ENCODE peak calls at places on chromosomes 2 and 18, in nine cellular contexts. C is brain microvascular endothelial cell, N is glutamatergic neuron, W is IMR-90, I is spleen, L is kidney, U is tibial nerve, X is endothelial cell, G is tibial artery. B is an unnamed sample.

GRCh38 chr2:11767779-11768178 is 21.3 kb downstream of the LPIN1 start:
- DNase-seq in X (no peak), I (no peak), N (no peak), U (no peak), L (peak), C (no peak), G (no peak), W (no peak), B (no peak)

GRCh38 chr18:3246636-3247242 is 862 bp upstream of the MYL12A start:
- DNase-seq in L (peak), N (no peak), U (no peak), C (no peak), X (peak), I (peak), W (no peak), G (peak), B (no peak)

GRCh38 chr2:190698895-190699294 is 50.0 kb downstream of the NAB1 start:
- DNase-seq in L (no peak), N (no peak), W (peak), U (no peak), G (no peak), C (no peak), X (peak), I (no peak), B (peak)

GRCh38 chr2:47190188-47190818 is 35.2 kb upstream of the STPG4 start:
- DNase-seq in N (no peak), C (peak), L (no peak), W (peak), I (no peak), G (no peak), U (no peak), X (no peak), B (no peak)

GRCh38 chr2:217712431-217712830 is 290.4 kb downstream of the TNS1 start:
- DNase-seq in W (no peak), G (no peak), C (no peak), X (no peak), I (no peak), U (no peak), N (no peak), L (no peak), B (no peak)

GRCh38 chr18:23609390-23610008 is 23.2 kb upstream of the NPC1 start:
- DNase-seq in U (no peak), C (no peak), N (no peak), L (no peak), X (no peak), W (no peak), I (no peak), G (no peak), B (no peak)

GRCh38 chr2:19505199-19506136 is 147.0 kb upstream of the OSR1 start:
- DNase-seq in L (no peak), N (no peak), C (no peak), I (no peak), U (no peak), X (no peak), G (no peak), W (no peak), B (no peak)

GRCh38 chr2:75920721-75921551 is 210.2 kb upstream of the GCFC2 start:
- DNase-seq in C (no peak), W (no peak), U (no peak), X (no peak), L (no peak), N (no peak), I (no peak), G (no peak), B (peak)

GRCh38 chr18:7760967-7761946 is 194.1 kb downstream of the PTPRM start:
- DNase-seq in G (no peak), I (no peak), N (no peak), X (no peak), U (no peak), C (peak), W (peak), L (no peak), B (no peak)

GRCh38 chr2:236163483-236164200 is 4.5 kb downstream of the GBX2 start:
- DNase-seq in L (no peak), G (no peak), C (no peak), I (peak), N (no peak), X (no peak), U (no peak), W (no peak), B (no peak)

GRCh38 chr2:28589746-28590463 is 94.0 kb downstream of the PLB1 start:
- DNase-seq in X (no peak), I (peak), C (no peak), U (no peak), N (no peak), L (no peak), W (no peak), G (no peak), B (no peak)

GRCh38 chr2:109295070-109295780 is 166.2 kb downstream of the SH3RF3 start:
- DNase-seq in U (no peak), C (no peak), X (no peak), I (no peak), N (no peak), W (no peak), G (no peak), L (peak), B (no peak)

GRCh38 chr2:232871835-232872736 is 2.0 kb downstream of the SNORC start:
- DNase-seq in C (no peak), U (peak), W (no peak), N (no peak), X (no peak), G (peak), I (no peak), L (peak), B (no peak)

GRCh38 chr18:44807766-44808165 is 127.1 kb downstream of the SETBP1 start:
- DNase-seq in X (no peak), L (no peak), W (no peak), U (no peak), I (no peak), G (no peak), N (no peak), C (no peak), B (no peak)

GRCh38 chr2:116487336-116487735 is 1327.2 kb upstream of the DDX18 start:
- DNase-seq in C (no peak), I (no peak), N (no peak), L (no peak), G (no peak), W (no peak), U (no peak), X (no peak), B (no peak)

GRCh38 chr18:62938006-62938405 is 222.7 kb downstream of the PHLPP1 start:
- DNase-seq in W (peak), C (no peak), G (no peak), X (no peak), L (no peak), N (no peak), I (no peak), U (no peak), B (no peak)

GRCh38 chr18:36296591-36297418 is 708 bp upstream of the FHOD3 start:
- DNase-seq in G (peak), X (peak), W (peak), C (peak), L (peak), I (no peak), U (no peak), N (peak), B (peak)

GRCh38 chr2:168596881-168597280 is 140.8 kb downstream of the CERS6 start:
- DNase-seq in U (no peak), W (peak), C (peak), X (no peak), I (no peak), G (no peak), N (no peak), L (no peak), B (no peak)

GRCh38 chr2:45232824-45233223 is 223.6 kb upstream of the SIX2 start:
- DNase-seq in X (no peak), L (no peak), C (no peak), U (no peak), I (no peak), N (no peak), W (no peak), G (no peak), B (no peak)

GRCh38 chr18:40925071-40925541 is 1029.9 kb upstream of the PIK3C3 start:
- DNase-seq in L (no peak), W (no peak), N (no peak), C (no peak), I (no peak), U (no peak), G (no peak), X (no peak), B (no peak)

GRCh38 chr2:109481196-109481555 is 132.6 kb downstream of the SEPTIN10 start:
- DNase-seq in G (peak), U (no peak), I (peak), L (peak), C (no peak), W (no peak), N (no peak), X (no peak), B (no peak)

GRCh38 chr2:224722777-224723176 is 6.6 kb upstream of the CCDC195 start:
- DNase-seq in I (no peak), L (no peak), G (no peak), C (no peak), W (no peak), X (no peak), U (no peak), N (no peak), B (no peak)

GRCh38 chr2:137838255-137839092 is 125.8 kb upstream of the HNMT start:
- DNase-seq in U (no peak), X (peak), I (no peak), L (no peak), N (no peak), W (peak), G (no peak), C (peak), B (no peak)
- TF ChIP-seq CTCF in U (peak), X (peak), I (peak), L (peak), N (peak), W (peak), G (peak), C (peak), B (peak)

GRCh38 chr2:135009339-135009738 is 37.9 kb downstream of the MAP3K19 start:
- DNase-seq in I (no peak), N (no peak), X (no peak), W (no peak), U (no peak), C (no peak), G (no peak), L (no peak), B (no peak)
- TF ChIP-seq CTCF in I (no peak), N (no peak), X (no peak), W (no peak), U (no peak), C (no peak), G (no peak), L (no peak), B (no peak)

GRCh38 chr2:9737053-9737875 is 106.0 kb upstream of the TAF1B start:
- DNase-seq in W (peak), X (no peak), N (no peak), U (no peak), G (no peak), I (no peak), C (no peak), L (no peak), B (no peak)
- TF ChIP-seq CTCF in W (peak), X (no peak), N (no peak), U (no peak), G (no peak), I (no peak), C (peak), L (peak), B (no peak)

DNA sequence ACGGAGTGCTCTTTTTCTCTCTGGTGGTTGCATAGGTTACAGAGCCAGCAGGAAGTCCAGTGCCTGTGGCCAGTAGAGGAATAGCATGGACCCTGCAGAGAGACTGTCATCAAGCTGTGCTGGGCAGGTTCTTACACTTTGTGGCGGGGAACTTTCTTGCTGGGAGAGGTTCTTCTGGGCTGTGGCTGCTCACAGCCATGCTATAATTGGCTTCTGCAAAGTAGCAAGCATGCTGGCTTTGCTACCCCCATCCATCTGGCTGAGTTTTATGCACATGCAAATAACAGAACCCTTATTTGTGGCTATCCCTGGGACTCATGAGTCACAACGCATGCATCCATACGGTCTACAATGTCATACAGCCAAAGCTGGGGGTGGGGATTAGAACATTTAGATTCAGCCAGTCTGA is 68.9 kb downstream of the PLCL1 start:
- DNase-seq in N (no peak), L (no peak), G (no peak), X (no peak), I (no peak), W (peak), C (peak), U (no peak), B (no peak)
- TF ChIP-seq CTCF in N (no peak), L (no peak), G (no peak), X (no peak), I (no peak), W (no peak), C (peak), U (no peak), B (no peak)

DNA sequence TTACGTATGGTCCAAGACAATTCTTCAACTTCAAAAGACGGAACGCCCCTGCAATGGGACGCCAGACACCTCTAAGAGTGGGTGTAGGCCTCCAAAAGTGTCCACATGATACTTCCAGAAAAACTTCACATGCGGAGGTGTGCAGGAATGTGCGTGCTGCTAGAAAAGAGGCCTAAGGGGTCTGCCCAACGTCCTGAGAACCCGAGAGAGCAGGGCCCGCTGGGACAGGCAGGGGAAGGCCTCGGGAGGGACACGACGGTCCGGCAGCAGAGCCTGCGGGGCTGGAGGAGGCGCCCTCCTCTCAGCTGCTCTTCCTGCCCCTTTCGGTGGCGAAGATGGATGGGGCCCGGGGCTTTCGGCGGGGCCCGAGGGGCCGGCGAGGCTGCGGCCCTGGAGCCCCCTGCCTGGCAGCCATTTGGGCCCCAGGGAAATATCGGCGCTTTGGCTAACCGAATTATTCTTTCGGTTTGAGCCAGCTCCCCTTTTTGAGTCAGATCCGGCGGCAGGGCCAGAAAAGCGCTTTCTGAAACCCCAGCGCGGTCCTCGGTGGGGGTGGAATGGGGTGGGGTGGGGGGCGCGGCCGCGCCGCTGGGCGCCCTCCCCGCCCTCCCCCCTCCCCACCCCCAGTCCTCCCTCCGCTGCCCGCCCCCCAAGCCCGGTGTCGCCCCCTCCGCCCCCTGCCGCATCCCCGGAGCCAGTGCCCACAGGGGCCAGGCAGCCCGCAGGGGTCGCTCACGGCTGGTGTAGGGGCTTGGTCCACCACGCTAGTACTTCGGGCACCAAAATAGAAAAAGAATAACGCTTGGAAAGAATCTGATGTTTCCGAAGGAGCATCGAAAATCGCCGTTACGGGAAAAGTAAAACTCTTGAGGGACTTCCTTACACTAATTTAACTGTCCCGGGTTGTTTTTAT is 9.2 kb upstream of the ARID5A start:
- DNase-seq in C (no peak), I (peak), L (peak), N (peak), G (peak), X (peak), W (peak), U (no peak), B (peak)
- TF ChIP-seq CTCF in C (peak), I (peak), L (no peak), N (no peak), G (peak), X (no peak), W (peak), U (no peak), B (no peak)

B was measured in neural crest cell.